ENCODE peak calls at places on chromosomes 16 and 17, in five cellular contexts. W, X, V, U and L are unnamed samples.

GRCh38 chr17:40901981-40902862 is 17.2 kb upstream of the KRT20 start:
- DNase-seq in W (no peak), V (no peak), X (no peak), U (peak), L (no peak)

GRCh38 chr16:66508261-66508913 is 41.5 kb downstream of the TK2 start:
- DNase-seq in X (no peak), W (no peak), U (no peak), V (no peak), L (no peak)

GRCh38 chr17:40633871-40634270 is 13.7 kb downstream of the SMARCE1 start:
- DNase-seq in U (peak), W (no peak), V (no peak), X (no peak), L (no peak)

GRCh38 chr17:560379-560935 is 154.2 kb downstream of the VPS53 start:
- DNase-seq in X (peak), U (peak), V (no peak), W (no peak), L (no peak)

GRCh38 chr17:57567278-57567677 is 177.8 kb downstream of the CCDC182 start:
- DNase-seq in W (no peak), V (no peak), U (no peak), X (no peak), L (no peak)

GRCh38 chr17:30092886-30093285 is 23.7 kb upstream of the NSRP1 start:
- DNase-seq in V (no peak), W (no peak), X (no peak), U (no peak), L (no peak)

GRCh38 chr17:53227101-53227500 is 595.6 kb upstream of the KIF2B start:
- DNase-seq in V (no peak), W (no peak), U (no peak), X (no peak), L (no peak)

GRCh38 chr17:1154704-1155103 is 25.1 kb downstream of the ABR start:
- DNase-seq in X (no peak), V (no peak), W (no peak), U (no peak), L (no peak)

GRCh38 chr17:78268960-78269892 is 37.8 kb downstream of the TMEM235 start:
- DNase-seq in V (no peak), U (peak), W (peak), X (peak), L (no peak)
- H3K23ac ChIP-seq in V (peak), U (no peak), W (no peak), X (no peak), L (no peak)

GRCh38 chr16:30567160-30567990 is 4.1 kb downstream of the ZNF688 start:
- DNase-seq in W (no peak), X (peak), V (no peak), U (peak), L (no peak)

GRCh38 chr16:30566531-30566930 is 5.0 kb downstream of the ZNF688 start:
- DNase-seq in U (no peak), W (no peak), X (no peak), V (no peak), L (no peak)

GRCh38 chr16:30567991-30568638 is 3.4 kb downstream of the ZNF688 start:
- DNase-seq in W (no peak), X (peak), V (no peak), U (peak), L (no peak)

GRCh38 chr16:30565984-30566383 is 5.5 kb downstream of the ZNF688 start:
- DNase-seq in X (no peak), U (no peak), W (no peak), V (no peak), L (no peak)

DNA sequence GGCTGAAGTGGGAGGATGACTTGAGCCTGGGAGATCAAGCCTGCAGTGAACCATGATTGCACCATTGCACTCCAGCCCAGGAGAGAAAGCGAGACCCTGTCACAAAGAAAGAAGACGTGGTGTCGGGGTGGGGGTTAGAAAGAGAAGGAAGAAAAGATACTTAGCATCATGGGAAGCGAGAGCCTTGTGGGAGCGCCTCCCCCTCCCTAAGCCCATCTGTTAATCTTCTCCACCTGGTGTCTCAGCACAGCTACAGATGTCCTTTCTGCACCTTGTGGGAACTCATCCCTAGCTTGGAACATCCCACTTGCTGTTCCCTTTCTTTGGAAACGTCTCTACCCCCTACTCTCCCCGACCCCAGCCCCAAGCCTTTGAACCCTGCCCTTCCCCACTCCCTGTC is 6.0 kb downstream of the ZNF688 start:
- DNase-seq in V (no peak), U (no peak), W (no peak), X (no peak), L (no peak)
- H3K23ac ChIP-seq in V (no peak), U (no peak), W (no peak), X (no peak), L (no peak)

DNA sequence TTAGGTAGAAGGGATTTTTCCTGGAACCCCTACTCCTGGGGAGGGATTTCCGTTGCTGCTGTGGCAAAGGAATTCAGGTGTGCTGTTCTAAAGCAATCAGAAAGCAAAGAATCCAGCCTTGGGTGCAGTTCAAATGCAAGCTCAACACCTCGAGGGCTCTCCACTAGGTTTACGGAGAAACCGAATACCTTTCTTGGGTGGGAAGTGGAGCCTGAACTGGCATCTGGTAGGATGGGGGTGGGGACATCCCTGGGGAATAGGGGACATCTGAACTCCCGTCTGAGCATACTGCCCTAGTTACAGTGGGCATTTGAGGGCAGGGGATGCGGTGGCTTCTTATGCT is 1.5 kb downstream of the ARHGAP44 start:
- DNase-seq in V (no peak), X (no peak), U (no peak), W (no peak), L (no peak)
- H3K23ac ChIP-seq in V (no peak), X (no peak), U (no peak), W (no peak), L (no peak)

GRCh38 chr16:27205436-27206065 is 2.2 kb downstream of the KDM8 start:
- DNase-seq in U (no peak), V (no peak), W (no peak), X (no peak), L (no peak)

GRCh38 chr16:27204232-27204915 is 1.0 kb downstream of the KDM8 start:
- DNase-seq in W (no peak), X (no peak), V (no peak), U (no peak), L (no peak)

GRCh38 chr16:27199747-27200146 is 3.6 kb upstream of the KDM8 start:
- DNase-seq in X (peak), W (no peak), U (no peak), V (no peak), L (no peak)

GRCh38 chr16:27203429-27204231 is at the start of gene KDM8:
- DNase-seq in W (peak), U (peak), X (peak), V (peak), L (peak)

DNA sequence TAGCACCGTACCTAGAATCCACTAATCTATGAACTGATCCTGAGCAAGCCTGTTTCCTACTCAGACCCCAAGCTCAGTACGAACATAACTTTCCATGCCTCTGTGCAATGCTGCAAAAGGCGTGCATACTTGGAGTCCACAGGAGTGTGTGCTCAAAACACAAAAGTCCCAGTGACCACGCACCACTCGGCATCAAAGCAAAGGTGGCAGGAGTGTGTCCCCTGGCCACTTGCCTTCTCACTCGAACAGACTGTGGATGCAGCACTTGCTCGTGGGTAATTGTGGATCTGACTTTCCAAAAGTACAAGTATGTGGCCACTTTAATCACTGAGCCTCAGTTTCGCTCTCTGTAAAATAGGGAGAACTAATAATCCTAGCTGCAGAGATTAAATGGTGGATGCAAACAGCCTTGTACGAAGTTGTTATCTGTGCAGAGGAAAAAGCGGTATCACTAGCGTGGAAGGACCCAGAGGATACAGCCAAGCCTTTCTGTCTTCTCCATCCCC is 350 bp upstream of the KDM8 start:
- DNase-seq in U (no peak), W (no peak), V (peak), X (no peak), L (no peak)
- H3K23ac ChIP-seq in U (peak), W (no peak), V (no peak), X (no peak), L (no peak)